ENCODE peak calls at places on chromosome 5, in five cellular contexts. C is right lobe of liver, S is sigmoid colon, W is heart left ventricle, I is H1. J is an unnamed sample.
A peak's percentile ranks its signal among the peaks of the same experiment; 100 is the strongest.

GRCh38 chr5:126138475-126139005 is 284.7 kb upstream of the GRAMD2B start:
- DNase-seq in C (no peak), S (no peak), W (no peak), I (no peak), J (no peak)

GRCh38 chr5:138503487-138504270 is 38.4 kb downstream of the EGR1 start:
- DNase-seq in C (peak; percentile 56), S (no peak), W (no peak), I (no peak), J (no peak)

GRCh38 chr5:132525299-132525724 is 18.0 kb downstream of the IL5 start:
- DNase-seq in C (no peak), S (no peak), W (no peak), I (no peak), J (no peak)

GRCh38 chr5:9395736-9396135 is 150.1 kb downstream of the SEMA5A start:
- DNase-seq in C (no peak), S (no peak), W (no peak), I (no peak), J (no peak)

GRCh38 chr5:14753947-14754346 is 89.4 kb downstream of the OTULIN start:
- DNase-seq in C (no peak), S (no peak), W (no peak), I (no peak), J (no peak)

GRCh38 chr5:138460032-138460693 is 5.1 kb upstream of the EGR1 start:
- DNase-seq in C (no peak), S (no peak), W (no peak), I (no peak), J (no peak)

GRCh38 chr5:127228540-127229184 is 61.9 kb upstream of the MEGF10 start:
- DNase-seq in C (no peak), S (no peak), W (no peak), I (peak; percentile 52), J (no peak)

GRCh38 chr5:173353070-173353379 is 24.8 kb upstream of the STC2 start:
- DNase-seq in C (no peak), S (no peak), W (no peak), I (no peak), J (no peak)

GRCh38 chr5:14998494-14998893 is 126.9 kb upstream of the ANKH start:
- DNase-seq in C (no peak), S (no peak), W (no peak), I (no peak), J (no peak)

GRCh38 chr5:10566556-10567068 is 2.7 kb downstream of the ANKRD33B start:
- DNase-seq in C (no peak), S (no peak), W (no peak), I (no peak), J (no peak)

GRCh38 chr5:64883912-64884311 is 115.2 kb downstream of the CWC27 start:
- DNase-seq in C (no peak), S (no peak), W (no peak), I (no peak), J (no peak)

GRCh38 chr5:175344331-175345200 is 99.4 kb downstream of the DRD1 start:
- DNase-seq in C (no peak), S (no peak), W (no peak), I (no peak), J (no peak)

GRCh38 chr5:62779010-62779422 is 200.4 kb downstream of the LRRC70 start:
- DNase-seq in C (no peak), S (no peak), W (no peak), I (no peak), J (no peak)

GRCh38 chr5:179668404-179668803 is 12.4 kb downstream of the CBY3 start:
- DNase-seq in C (no peak), S (no peak), W (no peak), I (peak; percentile 85), J (no peak)

GRCh38 chr5:167643616-167644015 is 647.8 kb upstream of the WWC1 start:
- DNase-seq in C (no peak), S (no peak), W (no peak), I (no peak), J (no peak)

GRCh38 chr5:169637085-169637855 is at the start of gene DOCK2:
- DNase-seq in C (peak; percentile 65), S (peak; percentile 77), W (peak; percentile 70), I (peak; percentile 71), J (no peak)

GRCh38 chr5:113122053-113122452 is 145.5 kb downstream of the DCP2 start:
- DNase-seq in C (no peak), S (peak; percentile 85), W (peak; percentile 35), I (no peak), J (peak; percentile 81)

GRCh38 chr5:136006767-136007251 is 22.0 kb upstream of the TGFBI start:
- DNase-seq in C (no peak), S (no peak), W (no peak), I (no peak), J (no peak)

GRCh38 chr5:135553688-135554462 is 18.1 kb upstream of the NEUROG1 start:
- DNase-seq in C (no peak), S (no peak), W (no peak), I (no peak), J (no peak)

GRCh38 chr5:34524123-34524522 is 132.0 kb upstream of the RAI14 start:
- DNase-seq in C (no peak), S (no peak), W (no peak), I (no peak), J (no peak)

GRCh38 chr5:87267574-87268125 is at the start of gene RASA1:
- DNase-seq in C (peak; percentile 98), S (peak; percentile 96), W (peak; percentile 97), I (peak; percentile 98), J (peak; percentile 95)

GRCh38 chr5:43893951-43894684 is 291.1 kb downstream of the NNT start:
- DNase-seq in C (no peak), S (no peak), W (no peak), I (no peak), J (no peak)

GRCh38 chr5:159916841-159917761 is 819 bp downstream of the ADRA1B start:
- DNase-seq in C (peak; percentile 50), S (no peak), W (no peak), I (no peak), J (no peak)

GRCh38 chr5:81829242-81829641 is 78.3 kb upstream of the SSBP2 start:
- DNase-seq in C (peak; percentile 70), S (no peak), W (no peak), I (no peak), J (no peak)

DNA sequence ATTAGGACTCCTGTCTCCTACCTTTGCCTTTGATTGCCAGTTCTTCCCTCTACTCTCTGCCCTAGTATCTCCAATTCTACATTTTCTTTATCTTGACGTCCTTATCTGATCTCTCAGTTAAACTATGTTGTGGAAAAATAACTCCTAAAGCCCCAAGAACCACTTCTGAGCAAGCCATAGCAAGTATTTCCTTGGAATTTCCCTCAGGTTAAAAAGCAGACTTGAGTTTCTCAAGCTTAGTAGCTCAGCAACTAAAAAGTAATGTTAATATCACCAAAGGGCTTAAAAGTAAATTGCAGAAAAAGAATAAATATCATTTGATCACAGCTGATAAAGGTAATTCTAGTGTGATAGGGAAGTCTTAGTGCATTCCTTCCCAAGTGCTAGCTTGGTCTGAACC is 13.2 kb upstream of the HSPB3 start:
- DNase-seq in C (no peak), S (no peak), W (no peak), I (no peak), J (no peak)
- TF ChIP-seq CTCF in C (no peak), S (no peak), W (no peak), I (no peak), J (no peak)

GRCh38 chr5:119271758-119272730 is 83.8 kb upstream of the TNFAIP8 start:
- DNase-seq in C (no peak), S (no peak), W (no peak), I (no peak), J (no peak)

GRCh38 chr5:119268387-119269060 is 87.3 kb upstream of the TNFAIP8 start:
- DNase-seq in C (peak; percentile 99), S (peak; percentile 98), W (peak; percentile 98), I (peak; percentile 100), J (peak; percentile 98)

GRCh38 chr5:119269061-119269579 is 86.7 kb upstream of the TNFAIP8 start:
- DNase-seq in C (no peak), S (peak; percentile 66), W (peak; percentile 32), I (no peak), J (no peak)

GRCh38 chr5:119270955-119271757 is 84.7 kb upstream of the TNFAIP8 start:
- DNase-seq in C (no peak), S (no peak), W (no peak), I (no peak), J (no peak)

GRCh38 chr5:119270121-119270565 is 85.7 kb upstream of the TNFAIP8 start:
- DNase-seq in C (no peak), S (no peak), W (no peak), I (no peak), J (no peak)
- TF ChIP-seq POLR2A in C (no peak), S (no peak), W (no peak), I (no peak), J (no peak)

DNA sequence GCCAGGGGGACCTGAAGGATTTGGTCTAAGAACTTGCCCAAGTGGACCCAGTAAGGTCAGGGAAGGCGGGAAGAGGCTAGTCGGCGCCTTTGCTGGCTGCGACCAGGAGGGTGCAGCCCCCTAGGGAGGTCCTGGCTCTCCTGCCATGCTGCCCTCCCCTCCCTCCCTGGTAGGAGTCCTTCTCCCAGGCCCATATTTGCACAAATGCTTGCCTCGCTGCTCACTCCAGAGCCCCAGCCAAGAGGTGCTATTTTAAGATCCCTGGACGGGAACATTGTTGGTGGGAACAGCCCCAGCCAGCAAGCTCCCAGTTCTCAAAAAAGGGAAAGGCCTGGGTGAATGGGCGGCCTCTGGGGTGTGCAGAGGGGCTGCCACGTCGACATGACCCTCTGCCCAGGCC is 4.3 kb upstream of the IL17B start:
- DNase-seq in C (no peak), S (peak; percentile 94), W (peak; percentile 88), I (no peak), J (no peak)
- TF ChIP-seq CTCF in C (no peak), S (no peak), W (no peak), I (no peak), J (no peak)

GRCh38 chr5:16505904-16506303 is 40.3 kb upstream of the ZNF622 start:
- DNase-seq in C (no peak), S (no peak), W (no peak), I (no peak), J (no peak)

GRCh38 chr5:16505140-16505891 is 39.7 kb upstream of the ZNF622 start:
- DNase-seq in C (no peak), S (no peak), W (no peak), I (no peak), J (no peak)

GRCh38 chr5:16507716-16508115 is 42.1 kb upstream of the ZNF622 start:
- DNase-seq in C (no peak), S (no peak), W (no peak), I (no peak), J (no peak)

GRCh38 chr5:16510123-16510522 is 44.5 kb upstream of the ZNF622 start:
- DNase-seq in C (no peak), S (no peak), W (no peak), I (no peak), J (no peak)

DNA sequence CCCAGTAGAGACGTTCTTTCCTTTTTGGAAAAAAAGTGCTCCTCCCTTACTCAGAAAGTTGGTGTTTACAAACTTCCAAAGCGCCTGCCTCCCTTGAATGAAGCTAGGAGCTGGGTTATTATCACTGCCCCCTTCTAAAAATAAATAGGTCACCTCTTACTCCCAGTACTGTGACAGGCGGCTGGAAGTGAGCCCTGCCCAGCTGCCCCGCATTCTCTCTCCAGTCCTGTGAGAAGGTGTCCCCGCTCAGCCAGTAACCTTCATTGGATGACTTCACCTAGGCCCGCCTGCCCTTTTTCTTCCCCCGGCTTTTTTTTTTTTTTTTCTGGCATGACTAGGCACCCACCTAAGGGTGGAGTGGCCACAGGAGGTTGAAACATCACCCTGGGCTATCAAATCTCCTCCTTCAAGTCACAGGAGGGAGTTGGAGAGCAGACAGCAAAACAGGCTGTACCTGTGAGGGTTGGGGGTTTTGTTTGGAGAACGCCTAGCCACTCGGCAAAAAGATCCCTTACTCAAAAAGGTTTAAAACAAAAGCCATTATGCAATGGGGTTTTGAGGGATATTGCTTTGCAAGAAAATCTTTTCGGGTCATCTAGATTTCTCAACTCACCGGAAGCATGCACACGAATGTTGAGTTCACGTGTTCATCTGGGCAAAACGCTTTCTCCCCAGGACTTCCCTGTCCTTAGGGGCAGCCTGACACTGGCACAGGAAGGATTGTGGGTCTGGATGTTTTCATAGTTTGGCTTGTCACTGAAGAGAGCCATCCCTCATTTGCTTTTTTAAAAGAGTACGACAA is 43.3 kb upstream of the ZNF622 start:
- DNase-seq in C (peak; percentile 92), S (no peak), W (peak; percentile 89), I (peak; percentile 55), J (no peak)
- TF ChIP-seq POLR2A in C (peak; percentile 89), S (no peak), W (peak; percentile 77), I (no peak), J (no peak)

J was measured in suprapubic skin.